ENCODE peak calls at places on chromosomes 4 and X, in four cellular contexts. One of them, this sample, is unnamed.
A peak's percentile ranks its signal among the peaks of the same experiment; 100 is the strongest.

GRCh38 chrX:153649915-153650782 is 3.1 kb downstream of the DUSP9 start:
- DNase-seq in IMR-90: no peak
- DNase-seq in neuronal stem cell: no peak
- DNase-seq in mesendoderm: no peak
- DNase-seq in this sample: no peak

GRCh38 chr4:112302320-112303274 is 5.4 kb downstream of the ALPK1 start:
- DNase-seq in IMR-90: no peak
- DNase-seq in mesendoderm: no peak
- DNase-seq in neuronal stem cell: no peak
- DNase-seq in this sample: no peak

GRCh38 chr4:169385356-169385755 is 114.6 kb upstream of the SH3RF1 start:
- DNase-seq in IMR-90: peak; percentile 87
- DNase-seq in neuronal stem cell: no peak
- DNase-seq in mesendoderm: no peak
- DNase-seq in this sample: peak; percentile 29

GRCh38 chr4:6674500-6675149 is 19.1 kb upstream of the S100P start:
- DNase-seq in neuronal stem cell: peak; percentile 18
- DNase-seq in mesendoderm: peak; percentile 71
- DNase-seq in IMR-90: peak; percentile 41
- DNase-seq in this sample: peak; percentile 39

GRCh38 chr4:145497199-145498149 is 15.8 kb downstream of the SMAD1 start:
- DNase-seq in IMR-90: no peak
- DNase-seq in mesendoderm: no peak
- DNase-seq in neuronal stem cell: no peak
- DNase-seq in this sample: no peak

GRCh38 chrX:68650491-68650890 is 3.0 kb downstream of the STARD8 start:
- DNase-seq in mesendoderm: no peak
- DNase-seq in IMR-90: peak; percentile 61
- DNase-seq in neuronal stem cell: no peak
- DNase-seq in this sample: peak; percentile 25

GRCh38 chr4:120855307-120856001 is 67.1 kb downstream of the PRDM5 start:
- DNase-seq in neuronal stem cell: no peak
- DNase-seq in IMR-90: no peak
- DNase-seq in mesendoderm: no peak
- DNase-seq in this sample: no peak

GRCh38 chr4:152936446-152937279 is 540 bp downstream of the FHDC1 start:
- DNase-seq in IMR-90: peak; percentile 16
- DNase-seq in mesendoderm: peak; percentile 71
- DNase-seq in neuronal stem cell: peak; percentile 45
- DNase-seq in this sample: peak; percentile 40

GRCh38 chr4:4409416-4410115 is 22.7 kb downstream of the NSG1 start:
- DNase-seq in neuronal stem cell: no peak
- DNase-seq in IMR-90: no peak
- DNase-seq in mesendoderm: no peak
- DNase-seq in this sample: no peak

GRCh38 chr4:157265281-157265680 is 44.8 kb downstream of the GRIA2 start:
- DNase-seq in neuronal stem cell: peak; percentile 2
- DNase-seq in IMR-90: no peak
- DNase-seq in mesendoderm: peak; percentile 36
- DNase-seq in this sample: no peak

GRCh38 chrX:41033299-41033698 is 51.9 kb upstream of the USP9X start:
- DNase-seq in mesendoderm: no peak
- DNase-seq in neuronal stem cell: no peak
- DNase-seq in IMR-90: no peak
- DNase-seq in this sample: no peak

GRCh38 chr4:101125045-101125713 is 222.1 kb downstream of the PPP3CA start:
- DNase-seq in mesendoderm: peak; percentile 8
- DNase-seq in IMR-90: no peak
- DNase-seq in neuronal stem cell: no peak
- DNase-seq in this sample: no peak

GRCh38 chrX:66012094-66012534 is 27.8 kb downstream of the VSIG4 start:
- DNase-seq in neuronal stem cell: no peak
- DNase-seq in mesendoderm: no peak
- DNase-seq in IMR-90: no peak
- DNase-seq in this sample: no peak

GRCh38 chrX:136689441-136689840 is 41.5 kb downstream of the CD40LG start:
- DNase-seq in IMR-90: peak; percentile 20
- DNase-seq in neuronal stem cell: peak; percentile 8
- DNase-seq in mesendoderm: peak; percentile 39
- DNase-seq in this sample: peak; percentile 3

GRCh38 chr4:118931791-118932190 is 43.1 kb downstream of the SYNPO2 start:
- DNase-seq in mesendoderm: no peak
- DNase-seq in IMR-90: peak; percentile 20
- DNase-seq in neuronal stem cell: no peak
- DNase-seq in this sample: no peak

GRCh38 chrX:102768984-102769761 is 48.6 kb downstream of the GPRASP3 start:
- DNase-seq in neuronal stem cell: peak; percentile 86
- DNase-seq in IMR-90: peak; percentile 88
- DNase-seq in mesendoderm: peak; percentile 97
- DNase-seq in this sample: peak; percentile 93

GRCh38 chr4:24473309-24473721 is 111.0 kb downstream of the DHX15 start:
- DNase-seq in IMR-90: peak; percentile 27
- DNase-seq in neuronal stem cell: peak; percentile 12
- DNase-seq in mesendoderm: peak; percentile 65
- DNase-seq in this sample: peak; percentile 36

GRCh38 chr4:24477919-24478318 is 106.4 kb downstream of the DHX15 start:
- DNase-seq in IMR-90: peak; percentile 89
- DNase-seq in mesendoderm: peak; percentile 49
- DNase-seq in neuronal stem cell: no peak
- DNase-seq in this sample: peak; percentile 49

GRCh38 chr4:24476209-24476781 is 108.1 kb downstream of the DHX15 start:
- DNase-seq in mesendoderm: peak; percentile 30
- DNase-seq in neuronal stem cell: no peak
- DNase-seq in IMR-90: peak; percentile 18
- DNase-seq in this sample: peak; percentile 26

GRCh38 chr4:24472514-24473308 is 111.6 kb downstream of the DHX15 start:
- DNase-seq in neuronal stem cell: peak; percentile 84
- DNase-seq in IMR-90: peak; percentile 74
- DNase-seq in mesendoderm: peak; percentile 94
- DNase-seq in this sample: peak; percentile 86

DNA sequence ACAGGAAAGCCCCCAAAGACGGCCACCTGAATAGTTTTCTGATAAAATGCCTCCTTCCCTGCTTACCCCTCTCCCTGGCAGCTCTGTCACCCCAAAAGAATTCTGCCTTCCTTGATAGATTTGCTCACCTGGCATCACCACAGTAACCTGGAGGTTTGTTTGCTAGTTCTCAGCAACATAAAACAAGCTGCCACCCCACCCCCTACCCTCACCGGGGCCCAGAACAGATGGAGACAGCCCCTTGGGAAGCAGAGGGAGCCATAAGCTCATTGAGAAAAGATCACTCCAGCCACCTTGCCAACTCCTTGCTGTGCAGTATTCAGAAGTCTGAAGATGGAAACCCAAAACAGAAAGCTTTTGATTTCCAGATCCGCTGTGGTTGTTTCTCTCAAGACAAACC is 108.6 kb downstream of the DHX15 start:
- DNase-seq in IMR-90: no peak
- DNase-seq in mesendoderm: peak; percentile 31
- DNase-seq in neuronal stem cell: no peak
- DNase-seq in this sample: no peak
- H2BK15ac ChIP-seq in IMR-90: no peak overlapping the region
- H2BK15ac ChIP-seq in mesendoderm: no peak overlapping the region
- H2BK15ac ChIP-seq in neuronal stem cell: no peak overlapping the region
- H2BK15ac ChIP-seq in this sample: no peak overlapping the region

GRCh38 chrX:13994104-13994503 is 35.6 kb downstream of the GEMIN8 start:
- DNase-seq in mesendoderm: no peak
- DNase-seq in neuronal stem cell: no peak
- DNase-seq in IMR-90: no peak
- DNase-seq in this sample: no peak
- H2BK15ac ChIP-seq in mesendoderm: no peak overlapping the region
- H2BK15ac ChIP-seq in neuronal stem cell: no peak overlapping the region
- H2BK15ac ChIP-seq in IMR-90: no peak overlapping the region
- H2BK15ac ChIP-seq in this sample: no peak overlapping the region

GRCh38 chr4:79651516-79651915 is 243.5 kb upstream of the GK2 start:
- DNase-seq in neuronal stem cell: no peak
- DNase-seq in mesendoderm: peak; percentile 64
- DNase-seq in IMR-90: no peak
- DNase-seq in this sample: peak; percentile 12

GRCh38 chr4:79652726-79653125 is 244.7 kb upstream of the GK2 start:
- DNase-seq in neuronal stem cell: no peak
- DNase-seq in IMR-90: no peak
- DNase-seq in mesendoderm: no peak
- DNase-seq in this sample: peak; percentile 1

GRCh38 chr4:79650794-79651431 is 242.9 kb upstream of the GK2 start:
- DNase-seq in mesendoderm: peak; percentile 64
- DNase-seq in IMR-90: peak; percentile 77
- DNase-seq in neuronal stem cell: no peak
- DNase-seq in this sample: peak; percentile 76

GRCh38 chr4:79652232-79652631 is 244.2 kb upstream of the GK2 start:
- DNase-seq in neuronal stem cell: no peak
- DNase-seq in IMR-90: peak; percentile 82
- DNase-seq in mesendoderm: no peak
- DNase-seq in this sample: peak; percentile 54

GRCh38 chr4:79653871-79654270 is 245.8 kb upstream of the GK2 start:
- DNase-seq in mesendoderm: no peak
- DNase-seq in neuronal stem cell: no peak
- DNase-seq in IMR-90: no peak
- DNase-seq in this sample: no peak
- H2BK15ac ChIP-seq in mesendoderm: no peak overlapping the region
- H2BK15ac ChIP-seq in neuronal stem cell: no peak overlapping the region
- H2BK15ac ChIP-seq in IMR-90: peak overlapping the region; percentile 19
- H2BK15ac ChIP-seq in this sample: no peak overlapping the region

GRCh38 chr4:109294006-109294405 is 8.5 kb downstream of the COL25A1 start:
- DNase-seq in IMR-90: no peak
- DNase-seq in mesendoderm: peak; percentile 78
- DNase-seq in neuronal stem cell: peak; percentile 43
- DNase-seq in this sample: no peak

GRCh38 chr4:109294468-109295020 is 7.9 kb downstream of the COL25A1 start:
- DNase-seq in IMR-90: peak; percentile 13
- DNase-seq in mesendoderm: no peak
- DNase-seq in neuronal stem cell: no peak
- DNase-seq in this sample: peak; percentile 75

GRCh38 chr4:109295081-109295480 is 7.4 kb downstream of the COL25A1 start:
- DNase-seq in neuronal stem cell: no peak
- DNase-seq in mesendoderm: no peak
- DNase-seq in IMR-90: no peak
- DNase-seq in this sample: no peak

GRCh38 chr4:109296545-109296944 is 5.9 kb downstream of the COL25A1 start:
- DNase-seq in IMR-90: no peak
- DNase-seq in mesendoderm: no peak
- DNase-seq in neuronal stem cell: no peak
- DNase-seq in this sample: no peak

GRCh38 chr4:109290918-109291317 is 11.5 kb downstream of the COL25A1 start:
- DNase-seq in neuronal stem cell: no peak
- DNase-seq in mesendoderm: no peak
- DNase-seq in IMR-90: no peak
- DNase-seq in this sample: no peak
- H2BK15ac ChIP-seq in neuronal stem cell: no peak overlapping the region
- H2BK15ac ChIP-seq in mesendoderm: no peak overlapping the region
- H2BK15ac ChIP-seq in IMR-90: no peak overlapping the region
- H2BK15ac ChIP-seq in this sample: no peak overlapping the region

GRCh38 chr4:82886145-82886942 is 4.6 kb downstream of the SEC31A start:
- DNase-seq in mesendoderm: no peak
- DNase-seq in IMR-90: no peak
- DNase-seq in neuronal stem cell: no peak
- DNase-seq in this sample: no peak
- H2BK15ac ChIP-seq in mesendoderm: no peak overlapping the region
- H2BK15ac ChIP-seq in IMR-90: no peak overlapping the region
- H2BK15ac ChIP-seq in neuronal stem cell: no peak overlapping the region
- H2BK15ac ChIP-seq in this sample: no peak overlapping the region

DNA sequence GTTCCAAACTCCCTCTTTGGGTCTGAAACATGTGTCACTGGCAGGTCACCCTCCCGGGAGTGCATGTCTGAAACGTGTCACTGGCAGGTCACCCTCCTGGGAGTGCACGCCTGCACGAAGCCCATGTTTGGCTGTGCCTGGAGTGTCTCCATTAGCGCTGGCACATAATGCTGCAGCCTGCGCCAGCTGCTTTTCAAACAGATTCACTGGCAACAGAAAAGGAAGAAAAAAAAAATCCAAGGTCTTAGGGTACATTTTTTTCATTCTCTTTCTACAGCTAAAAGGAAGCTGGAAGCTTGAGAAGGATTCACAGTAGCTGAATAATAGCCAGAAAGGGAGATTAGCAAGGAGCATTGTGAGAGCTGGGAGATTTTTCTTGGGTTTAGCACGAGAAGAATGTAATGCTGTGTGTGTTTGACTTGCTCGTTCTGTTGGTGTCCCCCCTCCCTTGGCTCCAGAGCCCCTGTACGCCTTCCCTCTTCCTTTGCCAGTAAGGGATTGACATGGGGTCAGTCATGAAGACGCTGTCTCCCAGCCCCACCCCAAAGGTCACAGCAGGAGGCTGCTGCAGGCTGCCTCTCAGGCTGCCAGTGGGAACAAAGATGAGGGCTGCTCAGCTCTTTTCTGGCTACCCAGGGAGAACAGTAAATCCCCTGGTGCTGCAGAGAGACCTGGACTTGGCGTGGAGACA is 39.1 kb upstream of the TLR3 start:
- DNase-seq in mesendoderm: peak; percentile 34
- DNase-seq in IMR-90: peak; percentile 5
- DNase-seq in neuronal stem cell: peak; percentile 80
- DNase-seq in this sample: peak; percentile 45
- H2BK15ac ChIP-seq in mesendoderm: no peak overlapping the region
- H2BK15ac ChIP-seq in IMR-90: no peak overlapping the region
- H2BK15ac ChIP-seq in neuronal stem cell: no peak overlapping the region
- H2BK15ac ChIP-seq in this sample: no peak overlapping the region